ENCODE peak calls at places on chromosomes 16 and 17, in six cellular contexts. D, M, K, J, N and S are unnamed samples.
A peak's percentile ranks its signal among the peaks of the same experiment; 100 is the strongest.

GRCh38 chr17:42950044-42950783 is 14.0 kb downstream of the AARSD1 start:
- DNase-seq in D (no peak), M (no peak), K (no peak), J (no peak), N (no peak), S (no peak)

GRCh38 chr17:3546997-3547396 is 10.6 kb downstream of the TRPV3 start:
- DNase-seq in D (no peak), M (no peak), K (no peak), J (no peak), N (no peak), S (no peak)

GRCh38 chr17:71337903-71338302 is 782.9 kb upstream of the SOX9 start:
- DNase-seq in D (no peak), M (no peak), K (no peak), J (no peak), N (no peak), S (no peak)

GRCh38 chr17:62984801-62985200 is 18.8 kb downstream of the TANC2 start:
- DNase-seq in D (no peak), M (no peak), K (no peak), J (no peak), N (no peak), S (no peak)

GRCh38 chr16:52603015-52603414 is 56.1 kb upstream of the TOX3 start:
- DNase-seq in D (no peak), M (no peak), K (no peak), J (no peak), N (no peak), S (no peak)

GRCh38 chr16:81703177-81704155 is 75.6 kb upstream of the PLCG2 start:
- DNase-seq in D (peak; percentile 80), M (no peak), K (no peak), J (no peak), N (no peak), S (no peak)

GRCh38 chr17:21019976-21020575 is 22.7 kb downstream of the USP22 start:
- DNase-seq in D (no peak), M (peak; percentile 58), K (no peak), J (peak; percentile 55), N (no peak), S (no peak)

GRCh38 chr17:63545302-63545928 is 4.9 kb upstream of the DCAF7 start:
- DNase-seq in D (no peak), M (no peak), K (no peak), J (no peak), N (no peak), S (no peak)

GRCh38 chr17:8964801-8965393 is 610 bp downstream of the PIK3R5 start:
- DNase-seq in D (no peak), M (no peak), K (no peak), J (no peak), N (no peak), S (no peak)

GRCh38 chr16:52254753-52255152 is 292.2 kb downstream of the TOX3 start:
- DNase-seq in D (no peak), M (no peak), K (no peak), J (no peak), N (no peak), S (no peak)

GRCh38 chr17:65190467-65191095 is 53.4 kb downstream of the RGS9 start:
- DNase-seq in D (no peak), M (no peak), K (no peak), J (no peak), N (no peak), S (no peak)

GRCh38 chr17:68054296-68054900 is 18.9 kb downstream of the KPNA2 start:
- DNase-seq in D (no peak), M (no peak), K (no peak), J (peak; percentile 32), N (no peak), S (peak; percentile 58)

GRCh38 chr17:65359016-65359415 is 202.4 kb downstream of the AXIN2 start:
- DNase-seq in D (no peak), M (no peak), K (no peak), J (no peak), N (no peak), S (no peak)

GRCh38 chr17:48997103-48997826 is at the start of gene IGF2BP1:
- DNase-seq in D (peak; percentile 88), M (no peak), K (no peak), J (no peak), N (no peak), S (peak; percentile 51)

GRCh38 chr17:4893272-4893671 is 6.1 kb upstream of the C17orf107 start:
- DNase-seq in D (no peak), M (no peak), K (no peak), J (no peak), N (no peak), S (no peak)

GRCh38 chr17:13462673-13463124 is 139.0 kb downstream of the HS3ST3A1 start:
- DNase-seq in D (no peak), M (no peak), K (no peak), J (no peak), N (no peak), S (no peak)

GRCh38 chr17:71441098-71441497 is 679.7 kb upstream of the SOX9 start:
- DNase-seq in D (peak; percentile 45), M (no peak), K (no peak), J (no peak), N (no peak), S (no peak)

DNA sequence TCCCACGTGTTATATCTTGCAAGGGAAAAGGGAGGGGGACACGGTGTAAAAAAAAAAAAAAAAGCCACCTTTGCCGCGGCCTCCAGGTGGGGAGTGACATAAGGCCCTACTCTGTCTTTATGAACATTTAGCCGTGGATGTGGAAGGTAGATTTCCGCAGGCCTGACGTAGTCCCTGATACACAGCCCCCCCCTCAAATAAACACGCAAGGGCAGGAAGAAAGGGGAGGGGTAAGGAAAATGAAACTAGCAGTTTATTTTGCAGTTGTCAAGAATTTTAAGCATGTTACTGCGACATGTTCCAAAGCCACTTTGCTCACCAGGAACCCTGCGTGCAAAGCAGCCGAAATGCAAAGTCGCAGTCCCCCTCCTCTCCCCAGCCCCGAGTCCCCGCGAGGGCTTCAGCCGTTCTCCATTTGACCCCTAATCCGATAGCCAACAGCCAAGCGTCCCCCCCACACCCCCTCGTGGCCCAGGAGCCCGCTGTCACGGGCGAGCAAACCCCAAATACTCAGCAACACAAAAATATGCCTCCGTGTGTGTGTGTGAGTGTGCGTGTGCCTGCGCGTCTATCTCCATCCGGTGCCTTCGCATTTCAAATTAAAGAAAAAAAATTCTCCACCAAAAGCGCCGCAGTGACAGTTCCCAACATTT is 1.2 kb downstream of the CBX4 start:
- DNase-seq in D (no peak), M (peak; percentile 52), K (no peak), J (no peak), N (no peak), S (no peak)
- H3K27ac ChIP-seq in D (peak overlapping the region; percentile 95), M (peak overlapping the region; percentile 89), K (peak overlapping the region; percentile 93), J (peak overlapping the region; percentile 96), N (peak overlapping the region; percentile 88), S (peak overlapping the region; percentile 95)

GRCh38 chr16:85527767-85528297 is 85.3 kb upstream of the GSE1 start:
- DNase-seq in D (no peak), M (no peak), K (no peak), J (no peak), N (no peak), S (no peak)
- H3K9me3 ChIP-seq in D (no peaks in the 10 kb centered on the region), M (no peaks in the 10 kb centered on the region), K (no peaks in the 10 kb centered on the region), J (no peaks in the 10 kb centered on the region), N (no peaks in the 10 kb centered on the region), S (no peaks in the 10 kb centered on the region)

GRCh38 chr17:74368341-74369152 is 1.2 kb downstream of the GPR142 start:
- DNase-seq in D (peak; percentile 88), M (peak; percentile 78), K (no peak), J (peak; percentile 82), N (peak; percentile 76), S (peak; percentile 68)
- H3K4me3 ChIP-seq in D (no peak overlapping the region), M (peak overlapping the region; percentile 3), K (no peak overlapping the region), J (peak overlapping the region; percentile 10), N (no peak overlapping the region), S (no peak overlapping the region)

GRCh38 chr17:76381633-76382304 is 2.6 kb upstream of the SPHK1 start:
- DNase-seq in D (no peak), M (no peak), K (no peak), J (no peak), N (no peak), S (no peak)
- H3K27ac ChIP-seq in D (no peak overlapping the region), M (no peak overlapping the region), K (peak overlapping the region; percentile 84), J (peak overlapping the region; percentile 87), N (no peak overlapping the region), S (peak overlapping the region; percentile 87)

GRCh38 chr17:45091778-45092425 is 30.8 kb downstream of the NMT1 start:
- DNase-seq in D (peak; percentile 61), M (no peak), K (no peak), J (no peak), N (no peak), S (no peak)
- H3K9me3 ChIP-seq in D (no peaks in the 10 kb centered on the region), M (no peaks in the 10 kb centered on the region), K (no peaks in the 10 kb centered on the region), J (no peaks in the 10 kb centered on the region), N (no peaks in the 10 kb centered on the region), S (no peaks in the 10 kb centered on the region)

GRCh38 chr16:711548-712320 is 3.2 kb upstream of the METRN start:
- DNase-seq in D (no peak), M (peak; percentile 82), K (no peak), J (peak; percentile 83), N (peak; percentile 78), S (peak; percentile 74)

GRCh38 chr16:714558-715447 is at the start of gene METRN:
- DNase-seq in D (peak; percentile 83), M (peak; percentile 89), K (no peak), J (peak; percentile 94), N (peak; percentile 94), S (peak; percentile 90)

GRCh38 chr16:716250-716607 is 1.3 kb downstream of the METRN start:
- DNase-seq in D (no peak), M (no peak), K (no peak), J (peak; percentile 48), N (no peak), S (no peak)

GRCh38 chr16:715448-716249 is 731 bp downstream of the METRN start:
- DNase-seq in D (no peak), M (no peak), K (no peak), J (no peak), N (no peak), S (no peak)

GRCh38 chr16:714079-714478 is 839 bp upstream of the METRN start:
- DNase-seq in D (no peak), M (no peak), K (no peak), J (no peak), N (no peak), S (no peak)
- H3K4me3 ChIP-seq in D (peak overlapping the region; percentile 64), M (no peak overlapping the region), K (no peak overlapping the region), J (no peak overlapping the region), N (peak overlapping the region; percentile 43), S (peak overlapping the region; percentile 48)

DNA sequence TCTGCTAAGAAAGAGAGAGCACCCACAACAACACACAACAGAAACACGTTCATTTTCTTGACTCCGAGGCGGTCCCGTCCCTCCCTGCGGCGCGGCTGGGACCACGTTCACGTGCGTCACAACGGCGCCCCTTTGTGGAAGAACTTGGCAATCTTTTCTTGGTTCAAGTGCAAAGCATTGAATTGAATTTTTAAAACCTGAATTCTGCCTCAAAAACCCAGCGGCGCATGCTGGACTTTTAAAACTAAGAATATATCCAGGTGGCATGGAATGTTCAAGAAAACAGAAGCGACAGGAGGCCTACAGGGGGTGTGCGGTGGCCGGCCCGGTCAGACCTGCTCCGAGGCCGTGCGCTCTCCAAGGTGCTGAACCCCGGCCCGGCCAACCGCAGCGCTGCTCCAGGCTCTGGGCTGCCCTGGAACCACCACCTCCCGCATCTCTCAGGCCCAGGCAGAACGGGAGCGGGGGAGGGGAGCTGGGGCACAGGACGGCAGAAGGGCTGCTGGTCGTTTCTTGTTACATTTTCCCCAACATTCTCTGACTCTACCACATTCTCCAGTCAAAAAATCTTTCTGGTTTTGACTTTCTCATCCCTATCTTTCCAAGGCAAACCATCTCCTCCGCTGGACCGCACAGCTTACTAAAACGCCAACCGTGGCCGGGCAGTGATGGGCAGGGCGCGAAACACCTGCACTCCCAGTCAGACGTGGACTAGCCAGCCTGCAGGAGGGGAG is 3.4 kb upstream of the HEXD start:
- DNase-seq in D (peak; percentile 94), M (peak; percentile 75), K (no peak), J (peak; percentile 72), N (peak; percentile 69), S (peak; percentile 66)
- H3K27ac ChIP-seq in D (no peak overlapping the region), M (no peak overlapping the region), K (no peak overlapping the region), J (no peak overlapping the region), N (no peak overlapping the region), S (no peak overlapping the region)